ENCODE peak calls at places on chromosomes 1 and 21, in ten cellular contexts. One of them, this sample, is unnamed.

GRCh38 chr1:30407862-30408580 is 315.4 kb downstream of the MATN1 start:
- DNase-seq in cardiac muscle cell: no peak
- DNase-seq in colonic mucosa: peak
- DNase-seq in BJ: peak
- DNase-seq in brain microvascular endothelial cell: peak
- DNase-seq in A549: no peak
- DNase-seq in fibroblast of mammary gland: no peak
- DNase-seq in heart right ventricle: no peak
- DNase-seq in dorsolateral prefrontal cortex: no peak
- DNase-seq in HCT116: no peak
- DNase-seq in this sample: no peak

GRCh38 chr1:96048572-96048971 is 673.0 kb upstream of the PTBP2 start:
- DNase-seq in cardiac muscle cell: no peak
- DNase-seq in colonic mucosa: no peak
- DNase-seq in BJ: no peak
- DNase-seq in brain microvascular endothelial cell: no peak
- DNase-seq in A549: no peak
- DNase-seq in fibroblast of mammary gland: no peak
- DNase-seq in heart right ventricle: no peak
- DNase-seq in dorsolateral prefrontal cortex: no peak
- DNase-seq in HCT116: no peak
- DNase-seq in this sample: no peak

GRCh38 chr21:27831177-27831576 is 864.3 kb upstream of the ADAMTS5 start:
- DNase-seq in cardiac muscle cell: no peak
- DNase-seq in colonic mucosa: no peak
- DNase-seq in BJ: no peak
- DNase-seq in brain microvascular endothelial cell: no peak
- DNase-seq in A549: no peak
- DNase-seq in fibroblast of mammary gland: no peak
- DNase-seq in heart right ventricle: no peak
- DNase-seq in dorsolateral prefrontal cortex: no peak
- DNase-seq in HCT116: no peak
- DNase-seq in this sample: no peak

GRCh38 chr1:201171063-201172036 is 17.1 kb upstream of the TMEM9 start:
- DNase-seq in cardiac muscle cell: peak
- DNase-seq in colonic mucosa: peak
- DNase-seq in BJ: no peak
- DNase-seq in brain microvascular endothelial cell: peak
- DNase-seq in A549: peak
- DNase-seq in fibroblast of mammary gland: peak
- DNase-seq in heart right ventricle: peak
- DNase-seq in dorsolateral prefrontal cortex: peak
- DNase-seq in HCT116: peak
- DNase-seq in this sample: no peak

GRCh38 chr1:105591681-105592080 is 1464.8 kb upstream of the PRMT6 start:
- DNase-seq in cardiac muscle cell: no peak
- DNase-seq in colonic mucosa: no peak
- DNase-seq in BJ: no peak
- DNase-seq in brain microvascular endothelial cell: no peak
- DNase-seq in A549: no peak
- DNase-seq in fibroblast of mammary gland: no peak
- DNase-seq in heart right ventricle: no peak
- DNase-seq in dorsolateral prefrontal cortex: no peak
- DNase-seq in HCT116: no peak
- DNase-seq in this sample: no peak

GRCh38 chr1:171346866-171347265 is 32.9 kb downstream of the FMO4 start:
- DNase-seq in cardiac muscle cell: no peak
- DNase-seq in colonic mucosa: no peak
- DNase-seq in BJ: no peak
- DNase-seq in brain microvascular endothelial cell: peak
- DNase-seq in A549: no peak
- DNase-seq in fibroblast of mammary gland: peak
- DNase-seq in heart right ventricle: no peak
- DNase-seq in dorsolateral prefrontal cortex: no peak
- DNase-seq in HCT116: no peak
- DNase-seq in this sample: no peak

GRCh38 chr1:100542264-100542663 is 4.3 kb downstream of the GPR88 start:
- DNase-seq in cardiac muscle cell: no peak
- DNase-seq in colonic mucosa: no peak
- DNase-seq in BJ: no peak
- DNase-seq in brain microvascular endothelial cell: no peak
- DNase-seq in A549: no peak
- DNase-seq in fibroblast of mammary gland: no peak
- DNase-seq in heart right ventricle: no peak
- DNase-seq in dorsolateral prefrontal cortex: no peak
- DNase-seq in HCT116: no peak
- DNase-seq in this sample: no peak

GRCh38 chr1:199205740-199206139 is 566.9 kb downstream of the PTPRC start:
- DNase-seq in cardiac muscle cell: no peak
- DNase-seq in colonic mucosa: no peak
- DNase-seq in BJ: no peak
- DNase-seq in brain microvascular endothelial cell: no peak
- DNase-seq in A549: no peak
- DNase-seq in fibroblast of mammary gland: no peak
- DNase-seq in heart right ventricle: no peak
- DNase-seq in dorsolateral prefrontal cortex: no peak
- DNase-seq in HCT116: no peak
- DNase-seq in this sample: no peak

GRCh38 chr1:114341886-114342285 is 169.1 kb downstream of the TRIM33 start:
- DNase-seq in cardiac muscle cell: no peak
- DNase-seq in colonic mucosa: no peak
- DNase-seq in BJ: no peak
- DNase-seq in brain microvascular endothelial cell: no peak
- DNase-seq in A549: no peak
- DNase-seq in fibroblast of mammary gland: no peak
- DNase-seq in heart right ventricle: no peak
- DNase-seq in dorsolateral prefrontal cortex: no peak
- DNase-seq in HCT116: no peak
- DNase-seq in this sample: no peak

GRCh38 chr1:246111570-246111969 is 395.5 kb downstream of the SMYD3 start:
- DNase-seq in cardiac muscle cell: no peak
- DNase-seq in colonic mucosa: no peak
- DNase-seq in BJ: no peak
- DNase-seq in brain microvascular endothelial cell: no peak
- DNase-seq in A549: no peak
- DNase-seq in fibroblast of mammary gland: no peak
- DNase-seq in heart right ventricle: no peak
- DNase-seq in dorsolateral prefrontal cortex: no peak
- DNase-seq in HCT116: no peak
- DNase-seq in this sample: no peak

GRCh38 chr1:86703696-86704455 is 500 bp upstream of the SH3GLB1 start:
- DNase-seq in cardiac muscle cell: no peak
- DNase-seq in colonic mucosa: peak
- DNase-seq in BJ: no peak
- DNase-seq in brain microvascular endothelial cell: no peak
- DNase-seq in A549: no peak
- DNase-seq in fibroblast of mammary gland: peak
- DNase-seq in heart right ventricle: no peak
- DNase-seq in dorsolateral prefrontal cortex: peak
- DNase-seq in HCT116: no peak
- DNase-seq in this sample: no peak

GRCh38 chr1:234654002-234654733 is 44.2 kb upstream of the IRF2BP2 start:
- DNase-seq in cardiac muscle cell: no peak
- DNase-seq in colonic mucosa: no peak
- DNase-seq in BJ: no peak
- DNase-seq in brain microvascular endothelial cell: no peak
- DNase-seq in A549: no peak
- DNase-seq in fibroblast of mammary gland: no peak
- DNase-seq in heart right ventricle: no peak
- DNase-seq in dorsolateral prefrontal cortex: no peak
- DNase-seq in HCT116: no peak
- DNase-seq in this sample: no peak

GRCh38 chr1:234655328-234656069 is 45.5 kb upstream of the IRF2BP2 start:
- DNase-seq in cardiac muscle cell: no peak
- DNase-seq in colonic mucosa: peak
- DNase-seq in BJ: no peak
- DNase-seq in brain microvascular endothelial cell: no peak
- DNase-seq in A549: no peak
- DNase-seq in fibroblast of mammary gland: no peak
- DNase-seq in heart right ventricle: no peak
- DNase-seq in dorsolateral prefrontal cortex: no peak
- DNase-seq in HCT116: no peak
- DNase-seq in this sample: no peak

GRCh38 chr1:234656981-234657651 is 47.1 kb upstream of the IRF2BP2 start:
- DNase-seq in cardiac muscle cell: no peak
- DNase-seq in colonic mucosa: peak
- DNase-seq in BJ: peak
- DNase-seq in brain microvascular endothelial cell: peak
- DNase-seq in A549: peak
- DNase-seq in fibroblast of mammary gland: peak
- DNase-seq in heart right ventricle: no peak
- DNase-seq in dorsolateral prefrontal cortex: no peak
- DNase-seq in HCT116: peak
- DNase-seq in this sample: peak

GRCh38 chr1:234658143-234658542 is 48.2 kb upstream of the IRF2BP2 start:
- DNase-seq in cardiac muscle cell: no peak
- DNase-seq in colonic mucosa: peak
- DNase-seq in BJ: no peak
- DNase-seq in brain microvascular endothelial cell: peak
- DNase-seq in A549: no peak
- DNase-seq in fibroblast of mammary gland: peak
- DNase-seq in heart right ventricle: no peak
- DNase-seq in dorsolateral prefrontal cortex: no peak
- DNase-seq in HCT116: peak
- DNase-seq in this sample: no peak

DNA sequence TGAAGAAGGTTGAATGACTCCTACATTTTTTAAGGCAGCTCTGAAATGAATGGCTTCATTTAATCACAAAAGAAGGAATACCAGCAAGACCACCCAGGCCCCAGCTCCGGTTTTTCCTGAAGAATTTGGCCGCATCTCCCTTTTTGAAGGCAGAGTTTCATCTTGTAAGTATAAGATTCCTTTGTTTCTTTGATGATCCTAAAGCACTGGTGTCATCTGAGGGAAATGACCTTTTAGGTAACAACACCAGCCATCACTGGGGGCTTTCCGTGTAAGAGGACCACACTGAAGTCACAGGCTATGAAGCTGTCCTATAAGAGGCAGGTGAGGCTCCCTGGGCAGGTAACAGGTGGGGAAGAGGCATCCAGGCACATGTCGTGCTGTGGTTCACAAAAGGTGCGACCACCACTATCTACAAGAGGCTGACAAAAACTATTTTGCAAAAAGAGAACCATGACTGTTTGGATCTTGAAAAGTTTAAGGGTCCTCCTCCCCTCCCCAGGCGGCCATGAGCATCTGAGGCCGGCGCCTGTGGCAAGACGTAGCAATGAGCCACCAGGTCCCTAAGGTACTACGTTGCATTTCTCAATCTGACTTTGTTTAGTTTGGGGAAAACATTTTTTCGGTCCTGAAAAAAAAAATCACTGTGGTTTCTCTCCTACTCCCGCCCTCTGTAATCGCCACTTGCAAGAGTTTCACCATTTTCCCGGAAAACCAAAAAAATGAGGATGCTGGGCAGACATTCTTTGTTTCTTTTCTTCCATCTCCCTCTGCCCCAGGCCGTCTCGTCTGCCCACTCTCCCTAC is 46.3 kb upstream of the IRF2BP2 start:
- DNase-seq in cardiac muscle cell: no peak
- DNase-seq in colonic mucosa: peak
- DNase-seq in BJ: no peak
- DNase-seq in brain microvascular endothelial cell: no peak
- DNase-seq in A549: no peak
- DNase-seq in fibroblast of mammary gland: peak
- DNase-seq in heart right ventricle: no peak
- DNase-seq in dorsolateral prefrontal cortex: no peak
- DNase-seq in HCT116: no peak
- DNase-seq in this sample: no peak
- H3K4me3 ChIP-seq in cardiac muscle cell: no peak
- H3K4me3 ChIP-seq in colonic mucosa: no peak
- H3K4me3 ChIP-seq in BJ: no peak
- H3K4me3 ChIP-seq in brain microvascular endothelial cell: peak
- H3K4me3 ChIP-seq in A549: no peak
- H3K4me3 ChIP-seq in fibroblast of mammary gland: no peak
- H3K4me3 ChIP-seq in heart right ventricle: no peak
- H3K4me3 ChIP-seq in dorsolateral prefrontal cortex: no peak
- H3K4me3 ChIP-seq in HCT116: no peak
- H3K4me3 ChIP-seq in this sample: no peak

GRCh38 chr1:13725714-13726175 is 25.8 kb downstream of the PRDM2 start:
- DNase-seq in cardiac muscle cell: peak
- DNase-seq in colonic mucosa: peak
- DNase-seq in BJ: no peak
- DNase-seq in brain microvascular endothelial cell: peak
- DNase-seq in A549: peak
- DNase-seq in fibroblast of mammary gland: peak
- DNase-seq in heart right ventricle: no peak
- DNase-seq in dorsolateral prefrontal cortex: peak
- DNase-seq in HCT116: peak
- DNase-seq in this sample: no peak
- TF ChIP-seq CTCF in cardiac muscle cell: peak
- TF ChIP-seq CTCF in colonic mucosa: peak
- TF ChIP-seq CTCF in BJ: peak
- TF ChIP-seq CTCF in brain microvascular endothelial cell: peak
- TF ChIP-seq CTCF in A549: peak
- TF ChIP-seq CTCF in fibroblast of mammary gland: peak
- TF ChIP-seq CTCF in heart right ventricle: no peak
- TF ChIP-seq CTCF in dorsolateral prefrontal cortex: peak
- TF ChIP-seq CTCF in HCT116: peak
- TF ChIP-seq CTCF in this sample: peak

DNA sequence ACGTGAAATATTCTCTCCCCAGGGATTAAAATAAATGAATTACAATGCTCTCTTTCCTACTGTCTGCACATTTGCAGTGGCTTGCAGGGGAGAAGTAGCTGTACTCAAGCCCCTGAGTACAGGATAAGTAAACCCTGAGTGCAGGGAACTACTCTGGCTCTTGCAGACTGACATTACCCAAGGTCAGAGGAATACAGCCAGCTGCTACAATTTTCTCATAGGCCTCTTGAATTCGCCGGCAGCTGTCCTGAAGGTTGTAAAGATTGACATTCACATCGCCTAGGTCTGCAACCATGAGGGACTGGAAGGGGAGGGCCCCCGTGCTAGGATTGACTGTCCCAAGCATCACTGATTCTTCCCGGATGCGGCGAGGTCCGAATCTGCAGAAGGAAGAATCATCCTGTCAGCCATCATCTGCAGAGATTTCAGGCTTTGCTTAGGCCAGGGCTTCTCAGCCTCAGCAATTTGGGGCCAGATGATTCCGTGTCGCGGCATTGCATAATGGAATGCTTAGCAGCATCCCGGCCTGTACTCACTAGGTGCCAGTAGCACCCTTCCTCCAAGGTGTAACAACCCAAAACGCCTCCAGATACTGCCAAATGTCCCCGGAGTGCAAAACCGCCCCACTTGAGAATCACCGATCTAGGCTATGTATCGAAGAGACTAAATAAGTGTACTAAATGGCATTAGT is 1.7 kb downstream of the AGMAT start:
- DNase-seq in cardiac muscle cell: peak
- DNase-seq in colonic mucosa: no peak
- DNase-seq in BJ: no peak
- DNase-seq in brain microvascular endothelial cell: no peak
- DNase-seq in A549: no peak
- DNase-seq in fibroblast of mammary gland: no peak
- DNase-seq in heart right ventricle: no peak
- DNase-seq in dorsolateral prefrontal cortex: no peak
- DNase-seq in HCT116: no peak
- DNase-seq in this sample: no peak
- H3K4me3 ChIP-seq in cardiac muscle cell: no peak
- H3K4me3 ChIP-seq in colonic mucosa: no peak
- H3K4me3 ChIP-seq in BJ: no peak
- H3K4me3 ChIP-seq in brain microvascular endothelial cell: no peak
- H3K4me3 ChIP-seq in A549: no peak
- H3K4me3 ChIP-seq in fibroblast of mammary gland: no peak
- H3K4me3 ChIP-seq in heart right ventricle: no peak
- H3K4me3 ChIP-seq in dorsolateral prefrontal cortex: no peak
- H3K4me3 ChIP-seq in HCT116: no peak
- H3K4me3 ChIP-seq in this sample: no peak

GRCh38 chr1:167791281-167792209 is 69.8 kb downstream of the MPZL1 start:
- DNase-seq in cardiac muscle cell: no peak
- DNase-seq in colonic mucosa: peak
- DNase-seq in BJ: peak
- DNase-seq in brain microvascular endothelial cell: peak
- DNase-seq in A549: no peak
- DNase-seq in fibroblast of mammary gland: peak
- DNase-seq in heart right ventricle: peak
- DNase-seq in dorsolateral prefrontal cortex: no peak
- DNase-seq in HCT116: no peak
- DNase-seq in this sample: no peak
- TF ChIP-seq CTCF in cardiac muscle cell: no peak
- TF ChIP-seq CTCF in colonic mucosa: no peak
- TF ChIP-seq CTCF in BJ: no peak
- TF ChIP-seq CTCF in brain microvascular endothelial cell: no peak
- TF ChIP-seq CTCF in A549: no peak
- TF ChIP-seq CTCF in fibroblast of mammary gland: peak
- TF ChIP-seq CTCF in heart right ventricle: no peak
- TF ChIP-seq CTCF in dorsolateral prefrontal cortex: no peak
- TF ChIP-seq CTCF in HCT116: no peak
- TF ChIP-seq CTCF in this sample: no peak

This sample was measured in HFF-Myc.